ENCODE peak calls at places on chromosomes 11 and 22, in six cellular contexts. B is AG04449, V is heart right ventricle, C is heart left ventricle, S is WTC11, U is cardiac fibroblast. Y is an unnamed sample.
A peak's percentile ranks its signal among the peaks of the same experiment; 100 is the strongest.

GRCh38 chr22:31090217-31091085 is 9.3 kb downstream of the SMTN start:
- DNase-seq in B (no peak), V (no peak), C (no peak), S (no peak), U (no peak), Y (peak; percentile 18)

GRCh38 chr22:48960981-48961655 is 866.6 kb downstream of the BRD1 start:
- DNase-seq in B (no peak), V (no peak), C (no peak), S (no peak), U (peak; percentile 1), Y (no peak)

GRCh38 chr11:30595929-30596328 is 9.8 kb upstream of the MPPED2 start:
- DNase-seq in B (no peak), V (no peak), C (no peak), S (no peak), U (no peak), Y (no peak)

GRCh38 chr11:251550-251949 is 14.8 kb downstream of the PSMD13 start:
- DNase-seq in B (no peak), V (no peak), C (no peak), S (no peak), U (no peak), Y (no peak)

GRCh38 chr11:35412285-35412684 is 7.1 kb downstream of the SLC1A2 start:
- DNase-seq in B (no peak), V (no peak), C (no peak), S (no peak), U (peak; percentile 31), Y (no peak)

GRCh38 chr22:30307026-30307574 is 17.8 kb upstream of the CASTOR1 start:
- DNase-seq in B (no peak), V (no peak), C (peak; percentile 25), S (no peak), U (no peak), Y (no peak)

GRCh38 chr11:122751298-122752070 is 86.8 kb upstream of the CRTAM start:
- DNase-seq in B (no peak), V (no peak), C (no peak), S (no peak), U (peak; percentile 57), Y (no peak)

GRCh38 chr22:39317756-39318506 is 1.5 kb downstream of the RPL3 start:
- DNase-seq in B (no peak), V (no peak), C (no peak), S (no peak), U (peak; percentile 59), Y (no peak)

GRCh38 chr11:112613051-112613972 is 347.9 kb upstream of the NCAM1 start:
- DNase-seq in B (no peak), V (no peak), C (no peak), S (no peak), U (peak; percentile 70), Y (no peak)

GRCh38 chr11:16791494-16791961 is 53.1 kb downstream of the C11orf58 start:
- DNase-seq in B (peak; percentile 71), V (peak; percentile 28), C (no peak), S (no peak), U (peak; percentile 95), Y (no peak)

GRCh38 chr22:39528681-39529486 is 3.7 kb downstream of the RPS19BP1 start:
- DNase-seq in B (peak; percentile 60), V (peak; percentile 90), C (peak; percentile 93), S (peak; percentile 94), U (peak; percentile 94), Y (peak; percentile 88)

GRCh38 chr11:104853276-104853675 is 45.0 kb downstream of the CASP12 start:
- DNase-seq in B (no peak), V (no peak), C (no peak), S (no peak), U (no peak), Y (no peak)

GRCh38 chr11:133889893-133890292 is 44.6 kb upstream of the SPATA19 start:
- DNase-seq in B (no peak), V (no peak), C (no peak), S (no peak), U (no peak), Y (peak; percentile 2)

GRCh38 chr11:2641623-2642022 is 58.2 kb downstream of the KCNQ1OT1 start:
- DNase-seq in B (no peak), V (no peak), C (no peak), S (no peak), U (no peak), Y (no peak)

GRCh38 chr11:83566948-83567347 is 280.8 kb upstream of the CCDC90B start:
- DNase-seq in B (no peak), V (no peak), C (no peak), S (no peak), U (peak; percentile 66), Y (no peak)

DNA sequence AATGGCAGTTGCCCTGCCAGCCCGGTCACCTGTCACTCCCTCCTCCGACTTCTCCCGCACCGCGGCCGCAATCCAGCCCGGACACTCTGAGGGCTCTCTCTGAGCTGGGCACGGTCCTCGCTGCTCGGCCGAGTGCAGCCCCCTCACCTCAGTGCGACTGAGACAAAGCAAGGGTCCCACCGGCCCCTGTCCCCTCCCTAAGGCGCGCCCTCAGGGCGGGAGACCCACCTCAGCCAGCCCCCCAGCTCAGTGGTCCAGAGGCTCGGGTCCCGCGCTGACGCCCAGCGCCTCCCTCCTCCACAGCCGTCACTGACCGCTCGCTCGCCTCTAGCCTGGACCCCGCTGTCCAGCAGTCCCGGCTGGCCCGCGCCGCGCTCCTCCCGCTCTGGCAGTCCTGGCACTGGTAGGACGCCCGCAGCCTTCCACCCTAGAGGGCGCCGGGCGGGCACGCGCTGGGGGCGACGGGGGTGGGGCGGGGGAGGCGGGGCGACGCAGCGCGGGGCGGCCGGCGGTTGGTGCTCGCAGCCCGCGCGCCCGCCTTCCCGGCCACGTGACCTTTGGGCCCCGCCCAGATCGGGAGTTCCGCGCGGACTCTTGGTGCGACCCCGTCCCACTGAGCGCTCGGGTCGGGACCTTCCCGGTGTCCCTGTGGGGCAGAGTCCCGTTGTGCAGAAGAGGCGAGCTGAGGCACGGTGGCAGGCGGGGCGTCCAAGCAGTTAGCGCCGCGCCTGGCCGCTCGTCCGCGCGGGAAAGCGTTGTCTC is 7.9 kb upstream of the L3MBTL2 start:
- DNase-seq in B (no peak), V (peak; percentile 84), C (peak; percentile 88), S (peak; percentile 86), U (peak; percentile 50), Y (peak; percentile 93)
- TF ChIP-seq CTCF in B (peak; percentile 28), V (peak; percentile 21), C (no peak), S (no peak), U (peak; percentile 14), Y (peak; percentile 15)

GRCh38 chr11:15034687-15035267 is 38.6 kb upstream of the CALCB start:
- DNase-seq in B (no peak), V (no peak), C (no peak), S (no peak), U (no peak), Y (no peak)

GRCh38 chr11:15035283-15035682 is 38.1 kb upstream of the CALCB start:
- DNase-seq in B (no peak), V (no peak), C (no peak), S (peak; percentile 70), U (no peak), Y (no peak)

GRCh38 chr11:15038963-15039362 is 34.4 kb upstream of the CALCB start:
- DNase-seq in B (no peak), V (no peak), C (no peak), S (no peak), U (peak; percentile 54), Y (no peak)
- TF ChIP-seq CTCF in B (no peak), V (no peak), C (no peak), S (no peak), U (peak; percentile 24), Y (no peak)

GRCh38 chr11:116893437-116893836 is 56.0 kb upstream of the APOA1 start:
- DNase-seq in B (no peak), V (no peak), C (no peak), S (no peak), U (no peak), Y (no peak)
- TF ChIP-seq CTCF in B (no peak), V (no peak), C (no peak), S (no peak), U (no peak), Y (no peak)

GRCh38 chr11:93517611-93518010 is 25.6 kb downstream of the SMCO4 start:
- DNase-seq in B (no peak), V (no peak), C (no peak), S (no peak), U (no peak), Y (no peak)
- TF ChIP-seq CTCF in B (no peak), V (no peak), C (no peak), S (no peak), U (no peak), Y (no peak)

GRCh38 chr11:76380977-76381719 is at the start of the genes GVQW3 and THAP12:
- DNase-seq in B (peak; percentile 79), V (peak; percentile 98), C (peak; percentile 99), S (peak; percentile 97), U (peak; percentile 97), Y (peak; percentile 99)
- TF ChIP-seq CTCF in B (peak; percentile 40), V (peak; percentile 40), C (peak; percentile 29), S (no peak), U (no peak), Y (peak; percentile 57)

DNA sequence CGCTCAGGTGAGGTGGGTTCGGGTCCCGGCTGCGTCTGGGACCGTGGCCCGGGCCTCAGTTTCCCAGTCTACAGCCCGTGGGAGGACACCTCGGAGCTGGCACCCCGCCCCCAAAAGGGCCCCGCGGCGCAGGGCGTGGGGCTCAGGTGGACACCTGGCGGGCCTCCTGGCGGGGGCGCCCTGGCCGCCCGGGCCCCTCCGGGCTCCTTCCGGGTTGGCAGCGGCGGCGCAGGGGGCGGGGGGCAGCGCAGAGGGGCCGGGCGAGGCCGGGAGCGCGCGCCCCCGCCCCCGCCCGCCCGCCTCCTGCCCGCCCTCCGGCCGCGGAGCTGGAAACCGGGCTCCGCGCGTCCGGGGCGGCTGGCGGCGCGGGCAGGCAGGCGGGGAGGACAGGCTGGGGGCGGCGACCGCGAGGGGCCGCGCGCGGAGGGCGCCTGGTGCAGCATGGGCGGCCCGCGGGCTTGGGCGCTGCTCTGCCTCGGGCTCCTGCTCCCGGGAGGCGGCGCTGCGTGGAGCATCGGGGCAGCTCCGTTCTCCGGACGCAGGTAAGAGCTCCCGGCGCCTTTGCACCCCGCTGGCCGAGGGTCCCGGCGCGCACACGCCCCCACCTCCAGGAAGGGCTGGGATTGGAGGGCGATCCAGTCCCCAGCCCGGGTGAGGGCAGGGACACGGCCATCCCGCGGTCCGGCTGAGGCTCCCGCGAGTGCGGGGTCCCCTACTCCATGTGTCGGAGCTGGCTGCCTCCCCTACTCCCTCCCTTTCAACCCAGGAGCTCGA is at the start of gene EMID1:
- DNase-seq in B (no peak), V (no peak), C (peak; percentile 45), S (peak; percentile 58), U (peak; percentile 9), Y (peak; percentile 87)
- TF ChIP-seq CTCF in B (peak; percentile 50), V (peak; percentile 28), C (peak; percentile 13), S (no peak), U (peak; percentile 21), Y (peak; percentile 40)

DNA sequence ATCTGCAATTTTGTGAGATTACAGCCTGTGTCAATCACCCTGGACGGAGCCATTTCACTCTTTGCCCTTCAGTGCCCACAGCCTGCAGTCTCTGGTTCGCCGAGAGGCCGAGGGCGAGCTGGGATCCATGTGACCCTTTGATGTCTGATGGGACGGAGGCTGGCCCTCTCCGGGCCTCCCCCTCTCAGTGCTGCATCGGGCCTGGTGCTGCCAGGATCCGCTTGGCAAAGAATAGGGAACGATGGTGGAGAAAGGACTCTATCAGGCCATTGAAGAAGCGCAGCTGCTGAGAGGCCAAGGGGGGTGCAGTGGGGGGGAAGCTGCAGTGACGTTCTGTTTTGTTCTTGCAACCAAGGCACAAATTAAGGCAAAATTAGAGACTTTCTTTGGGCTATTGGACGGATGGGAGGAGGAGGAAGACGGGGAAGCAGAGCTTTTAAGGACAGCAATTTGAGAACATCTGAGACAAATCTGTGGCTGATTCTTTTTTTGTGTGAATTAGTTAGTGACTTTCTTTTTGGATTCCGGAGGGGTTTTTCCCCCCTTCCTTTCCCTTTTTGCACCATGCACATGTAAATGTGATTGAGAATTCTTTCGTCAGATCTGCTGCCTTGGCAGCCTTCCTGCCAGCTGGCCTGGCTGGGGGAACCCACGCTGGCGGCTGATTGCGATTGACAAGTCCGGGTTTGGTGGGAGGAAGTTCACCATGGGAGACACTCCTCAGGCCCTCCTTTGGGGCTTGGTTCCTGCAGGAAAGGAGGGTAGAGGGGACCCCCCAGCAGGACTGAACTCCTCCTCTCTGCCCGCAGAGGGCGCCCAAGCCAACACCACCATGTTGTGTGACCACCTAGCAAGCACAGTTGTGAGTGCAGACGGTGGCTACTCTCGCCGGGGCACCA is 214.5 kb downstream of the NTM start:
- DNase-seq in B (no peak), V (no peak), C (no peak), S (peak; percentile 82), U (no peak), Y (peak; percentile 19)
- TF ChIP-seq CTCF in B (peak; percentile 25), V (peak; percentile 15), C (peak; percentile 8), S (peak; percentile 70), U (no peak), Y (peak; percentile 50)

Y was measured in GM13977.